ENCODE peak calls at places on chromosomes 5 and 9, in seven cellular contexts. I is nephron progenitor cell, G is PC-9, D is hypothalamus, M is HFFc6, H is ELR, E is HS-5. Y is an unnamed sample.

GRCh38 chr9:124602204-124602603 is 95.0 kb upstream of the NR5A1 start:
- DNase-seq in I (no peak), G (peak), D (no peak), M (no peak), H (no peak), E (no peak), Y (no peak)

GRCh38 chr9:118290116-118290515 is 585.9 kb downstream of the TLR4 start:
- DNase-seq in I (no peak), G (no peak), D (no peak), M (no peak), H (no peak), E (no peak), Y (no peak)

GRCh38 chr9:136692190-136693134 is 5.2 kb upstream of the AGPAT2 start:
- DNase-seq in I (no peak), G (no peak), D (no peak), M (no peak), H (no peak), E (no peak), Y (no peak)

GRCh38 chr5:65213921-65214525 is 267.7 kb downstream of the ADAMTS6 start:
- DNase-seq in I (no peak), G (no peak), D (no peak), M (peak), H (peak), E (no peak), Y (peak)

GRCh38 chr5:79878131-79878630 is 112.9 kb downstream of the MTX3 start:
- DNase-seq in I (no peak), G (no peak), D (no peak), M (no peak), H (no peak), E (no peak), Y (no peak)

GRCh38 chr5:65468633-65469032 is 13.1 kb downstream of the ADAMTS6 start:
- DNase-seq in I (no peak), G (no peak), D (no peak), M (no peak), H (no peak), E (no peak), Y (no peak)

GRCh38 chr5:179152144-179152895 is 92.1 kb downstream of the ZNF354C start:
- DNase-seq in I (no peak), G (no peak), D (no peak), M (no peak), H (no peak), E (no peak), Y (no peak)

GRCh38 chr5:132011561-132012384 is at the start of gene ACSL6:
- DNase-seq in I (peak), G (no peak), D (no peak), M (no peak), H (no peak), E (no peak), Y (no peak)

GRCh38 chr5:76372320-76373054 is 30.6 kb upstream of the IQGAP2 start:
- DNase-seq in I (no peak), G (peak), D (no peak), M (peak), H (peak), E (peak), Y (peak)

GRCh38 chr9:32423371-32423770 is 38.9 kb downstream of the ACO1 start:
- DNase-seq in I (no peak), G (peak), D (no peak), M (peak), H (peak), E (peak), Y (peak)

GRCh38 chr9:133604214-133604613 is 5.0 kb downstream of the FAM163B start:
- DNase-seq in I (no peak), G (no peak), D (no peak), M (no peak), H (peak), E (no peak), Y (peak)

GRCh38 chr9:109934499-109935214 is 154.7 kb downstream of the PALM2AKAP2 start:
- DNase-seq in I (no peak), G (no peak), D (no peak), M (no peak), H (no peak), E (no peak), Y (peak)